ENCODE peak calls at places on chromosomes 2 and 18, in seven cellular contexts. O is SK-N-SH; T is transverse colon; G is psoas muscle; B is CD8-positive, alpha-beta T cell; L is mesenchymal stem cell; S is upper lobe of right lung. N is an unnamed sample.

GRCh38 chr2:172671506-172671905 is 64.1 kb upstream of the RAPGEF4 start:
- DNase-seq in O (no peak), T (no peak), G (no peak), B (no peak), L (no peak), S (no peak), N (no peak)

GRCh38 chr18:36075862-36076587 is 8.7 kb upstream of the RPRD1A start:
- DNase-seq in O (no peak), T (no peak), G (no peak), B (no peak), L (peak; percentile 99), S (no peak), N (no peak)

GRCh38 chr18:56068701-56069100 is 480.7 kb upstream of the TCF4 start:
- DNase-seq in O (no peak), T (no peak), G (no peak), B (no peak), L (no peak), S (no peak), N (no peak)

GRCh38 chr2:63614983-63615945 is 26.5 kb downstream of the MDH1 start:
- DNase-seq in O (no peak), T (no peak), G (no peak), B (no peak), L (peak; percentile 28), S (no peak), N (no peak)

GRCh38 chr2:13694673-13695072 is 937.8 kb upstream of the LRATD1 start:
- DNase-seq in O (no peak), T (no peak), G (no peak), B (no peak), L (no peak), S (no peak), N (no peak)

GRCh38 chr2:170056900-170057299 is 121.0 kb upstream of the MYO3B start:
- DNase-seq in O (no peak), T (no peak), G (no peak), B (no peak), L (no peak), S (no peak), N (no peak)

GRCh38 chr18:6542296-6542695 is 127.6 kb upstream of the L3MBTL4 start:
- DNase-seq in O (no peak), T (no peak), G (no peak), B (no peak), L (no peak), S (no peak), N (no peak)

GRCh38 chr18:11873670-11874340 is 22.6 kb downstream of the CHMP1B start:
- DNase-seq in O (no peak), T (no peak), G (no peak), B (no peak), L (no peak), S (no peak), N (no peak)

GRCh38 chr2:152546230-152546837 is 170.9 kb downstream of the PRPF40A start:
- DNase-seq in O (no peak), T (peak; percentile 33), G (peak; percentile 23), B (no peak), L (no peak), S (no peak), N (no peak)

GRCh38 chr2:207203056-207203455 is 37.3 kb upstream of the KLF7 start:
- DNase-seq in O (no peak), T (no peak), G (no peak), B (no peak), L (no peak), S (no peak), N (no peak)

GRCh38 chr2:62382122-62382521 is 123.9 kb downstream of the TMEM17 start:
- DNase-seq in O (no peak), T (no peak), G (no peak), B (no peak), L (peak; percentile 15), S (no peak), N (no peak)

GRCh38 chr2:241841181-241842066 is 17.3 kb downstream of the PDCD1 start:
- DNase-seq in O (no peak), T (no peak), G (no peak), B (no peak), L (no peak), S (no peak), N (no peak)

GRCh38 chr2:130300258-130300969 is 42.3 kb upstream of the IMP4 start:
- DNase-seq in O (no peak), T (no peak), G (no peak), B (no peak), L (no peak), S (peak; percentile 35), N (no peak)

GRCh38 chr2:122433123-122433754 is 677.8 kb downstream of the TSN start:
- DNase-seq in O (no peak), T (no peak), G (no peak), B (no peak), L (no peak), S (no peak), N (no peak)

GRCh38 chr2:109028280-109028679 is 39.3 kb upstream of the EDAR start:
- DNase-seq in O (no peak), T (no peak), G (no peak), B (no peak), L (no peak), S (no peak), N (no peak)

GRCh38 chr2:97950329-97951154 is 45.2 kb downstream of the TMEM131 start:
- DNase-seq in O (no peak), T (no peak), G (no peak), B (no peak), L (peak; percentile 83), S (no peak), N (no peak)

GRCh38 chr2:126723281-126723815 is 67.4 kb downstream of the GYPC start:
- DNase-seq in O (no peak), T (no peak), G (no peak), B (no peak), L (no peak), S (no peak), N (no peak)

GRCh38 chr18:55780591-55781071 is 192.6 kb upstream of the TCF4 start:
- DNase-seq in O (no peak), T (no peak), G (no peak), B (no peak), L (no peak), S (no peak), N (no peak)

GRCh38 chr2:3625186-3625585 is 30.3 kb downstream of the COLEC11 start:
- DNase-seq in O (no peak), T (peak; percentile 2), G (no peak), B (no peak), L (no peak), S (peak; percentile 26), N (peak; percentile 63)

GRCh38 chr18:75073654-75074053 is 135.3 kb downstream of the PTGR3 start:
- DNase-seq in O (no peak), T (no peak), G (no peak), B (no peak), L (no peak), S (no peak), N (no peak)

GRCh38 chr18:75075429-75075841 is 133.5 kb downstream of the PTGR3 start:
- DNase-seq in O (no peak), T (no peak), G (no peak), B (no peak), L (no peak), S (no peak), N (no peak)

GRCh38 chr18:75072672-75073371 is 136.1 kb downstream of the PTGR3 start:
- DNase-seq in O (no peak), T (no peak), G (no peak), B (no peak), L (no peak), S (no peak), N (no peak)

GRCh38 chr18:75075016-75075305 is 134.0 kb downstream of the PTGR3 start:
- DNase-seq in O (no peak), T (no peak), G (no peak), B (no peak), L (no peak), S (no peak), N (no peak)

DNA sequence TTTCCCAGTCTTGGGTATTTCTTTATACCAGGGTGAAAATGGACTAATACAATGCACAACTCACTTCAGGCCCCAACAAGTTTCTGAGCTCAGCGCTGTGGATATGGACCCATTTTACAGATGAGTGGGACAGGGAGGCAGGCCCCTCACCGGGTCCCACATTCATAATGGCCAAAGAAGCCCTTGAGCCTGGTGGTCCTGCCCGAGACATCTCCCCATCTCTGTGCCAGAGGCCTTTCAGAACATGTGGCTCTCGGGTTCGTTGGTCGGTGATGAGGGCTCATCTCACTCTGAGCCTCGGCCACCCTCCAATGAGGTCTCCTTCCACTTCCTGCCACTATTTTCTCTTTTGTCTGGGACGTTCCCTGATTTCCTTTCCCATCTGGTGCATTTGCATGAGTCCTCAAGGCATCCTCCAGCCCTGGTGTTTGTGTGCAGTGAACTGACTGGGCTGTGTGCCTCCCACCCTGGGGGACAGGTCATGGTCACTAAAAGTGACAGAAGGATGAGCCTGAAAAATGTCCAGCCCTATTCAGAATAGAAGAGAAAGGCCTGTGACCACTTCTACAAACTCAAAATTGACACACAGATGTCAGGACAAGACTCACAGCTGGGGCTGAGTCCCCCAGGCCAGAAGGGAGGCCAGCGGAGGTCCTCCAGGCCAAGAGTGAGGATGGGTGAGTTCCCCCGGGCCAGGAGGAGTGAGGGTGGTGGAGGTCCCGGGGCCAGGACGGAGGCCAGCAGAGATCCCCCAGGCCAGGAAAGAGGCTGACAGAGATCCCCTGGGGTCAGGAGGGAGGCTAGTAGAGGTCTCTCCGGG is 134.5 kb downstream of the PTGR3 start:
- DNase-seq in O (no peak), T (no peak), G (no peak), B (no peak), L (no peak), S (no peak), N (no peak)
- H3K4me1 ChIP-seq in O (no peaks in the 10 kb centered on the region), T (peaks cover 8% of the 10 kb centered on the region), G (no peaks in the 10 kb centered on the region), B (peaks cover 26% of the 10 kb centered on the region), L (peaks cover 10% of the 10 kb centered on the region), S (peaks cover 6% of the 10 kb centered on the region), N (no peaks in the 10 kb centered on the region)

GRCh38 chr2:20190170-20190569 is 34.8 kb downstream of the SDC1 start:
- DNase-seq in O (no peak), T (no peak), G (no peak), B (no peak), L (no peak), S (no peak), N (no peak)
- H3K4me1 ChIP-seq in O (peaks cover 28% of the 10 kb centered on the region), T (peaks cover 36% of the 10 kb centered on the region), G (no peaks in the 10 kb centered on the region), B (no peaks in the 10 kb centered on the region), L (peaks cover 38% of the 10 kb centered on the region), S (peaks cover 18% of the 10 kb centered on the region), N (no peaks in the 10 kb centered on the region)

DNA sequence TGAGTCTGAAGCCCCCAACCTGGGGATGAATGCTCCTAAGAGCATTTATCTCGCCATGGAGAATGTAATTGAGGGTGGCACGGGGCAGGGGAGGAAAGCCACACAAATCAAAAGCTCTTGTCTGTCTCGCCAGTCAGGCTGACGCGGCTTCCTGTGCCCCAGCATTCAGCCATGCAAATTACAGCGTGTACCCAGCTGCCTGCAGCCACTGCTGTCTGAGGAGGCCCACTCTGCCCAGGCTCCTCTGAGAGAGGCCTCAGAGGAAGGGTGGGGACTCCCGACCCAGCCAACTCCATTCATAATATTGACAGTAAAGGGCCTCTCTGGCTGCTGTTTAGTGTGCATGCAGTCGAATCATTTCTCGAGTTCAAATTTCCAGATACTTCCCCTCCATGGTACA is 22.0 kb downstream of the SMAD7 start:
- DNase-seq in O (peak; percentile 73), T (peak; percentile 86), G (peak; percentile 54), B (peak; percentile 71), L (peak; percentile 78), S (peak; percentile 87), N (peak; percentile 87)
- H3K4me1 ChIP-seq in O (peaks cover 97% of the 10 kb centered on the region), T (peaks cover 98% of the 10 kb centered on the region), G (peaks cover 85% of the 10 kb centered on the region), B (peaks cover 67% of the 10 kb centered on the region), L (peaks cover 66% of the 10 kb centered on the region), S (peaks cover 98% of the 10 kb centered on the region), N (peaks cover 3% of the 10 kb centered on the region)

DNA sequence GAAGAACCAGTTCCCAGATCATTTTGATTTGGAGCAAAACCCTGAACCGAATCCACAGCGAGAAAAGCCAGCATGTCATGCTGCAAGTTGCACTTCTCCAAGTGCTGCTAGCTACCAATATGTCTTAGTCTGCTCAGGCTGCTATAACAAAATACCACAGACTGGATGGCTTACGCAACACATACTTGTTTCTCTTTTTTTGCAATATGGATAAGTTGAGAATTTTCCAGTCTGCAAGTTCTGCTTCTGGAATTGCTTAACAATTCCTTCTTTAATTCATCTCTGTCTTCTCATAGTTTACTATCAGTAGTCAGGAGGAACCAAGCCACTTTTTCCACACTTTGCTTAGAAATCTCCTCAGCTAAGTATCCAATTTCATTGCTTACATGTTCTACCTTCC is 105.9 kb upstream of the RBBP8 start:
- DNase-seq in O (no peak), T (no peak), G (no peak), B (no peak), L (peak; percentile 17), S (no peak), N (no peak)
- H3K4me1 ChIP-seq in O (no peaks in the 10 kb centered on the region), T (peaks cover 29% of the 10 kb centered on the region), G (no peaks in the 10 kb centered on the region), B (no peaks in the 10 kb centered on the region), L (no peaks in the 10 kb centered on the region), S (no peaks in the 10 kb centered on the region), N (no peaks in the 10 kb centered on the region)

N was measured in aorta.